ENCODE peak calls at places on chromosome 5, in four cellular contexts. J is neural crest cell; X is fibroblast of lung; Q is CD4-positive, alpha-beta T cell. E is an unnamed sample.

GRCh38 chr5:80790698-80791097 is 135.9 kb upstream of the DHFR start:
- DNase-seq in J (no peak), X (no peak), Q (no peak), E (no peak)

GRCh38 chr5:12951846-12952245 is 992.6 kb downstream of the DNAH5 start:
- DNase-seq in J (no peak), X (peak; percentile 1), Q (no peak), E (no peak)

GRCh38 chr5:134133213-134133994 is 18.9 kb downstream of the TCF7 start:
- DNase-seq in J (no peak), X (no peak), Q (peak; percentile 12), E (peak; percentile 19)

GRCh38 chr5:77946381-77947050 is 170.4 kb upstream of the TBCA start:
- DNase-seq in J (no peak), X (no peak), Q (no peak), E (no peak)

GRCh38 chr5:5572010-5572982 is 149.8 kb downstream of the ICE1 start:
- DNase-seq in J (no peak), X (no peak), Q (no peak), E (no peak)

GRCh38 chr5:16932401-16932800 is 3.7 kb downstream of the MYO10 start:
- DNase-seq in J (no peak), X (no peak), Q (no peak), E (no peak)

GRCh38 chr5:97071101-97071500 is 71.3 kb downstream of the LIX1 start:
- DNase-seq in J (no peak), X (peak; percentile 77), Q (no peak), E (no peak)

GRCh38 chr5:76742586-76742985 is 26.7 kb downstream of the F2R start:
- DNase-seq in J (no peak), X (peak; percentile 58), Q (no peak), E (no peak)

GRCh38 chr5:125348221-125348692 is 601.8 kb upstream of the ZNF608 start:
- DNase-seq in J (peak; percentile 50), X (peak; percentile 33), Q (no peak), E (no peak)

GRCh38 chr5:168802337-168802736 is 223.2 kb upstream of the PANK3 start:
- DNase-seq in J (no peak), X (no peak), Q (no peak), E (no peak)

GRCh38 chr5:54443264-54443663 is 12.2 kb upstream of the HSPB3 start:
- DNase-seq in J (peak; percentile 17), X (peak; percentile 25), Q (no peak), E (no peak)

GRCh38 chr5:14268236-14268701 is 125.1 kb downstream of the TRIO start:
- DNase-seq in J (no peak), X (peak; percentile 92), Q (no peak), E (no peak)

GRCh38 chr5:52727568-52727967 is 60.1 kb upstream of the ITGA1 start:
- DNase-seq in J (no peak), X (peak; percentile 48), Q (no peak), E (no peak)

GRCh38 chr5:35345222-35345621 is 114.9 kb upstream of the PRLR start:
- DNase-seq in J (no peak), X (no peak), Q (no peak), E (no peak)

GRCh38 chr5:56951946-56952691 is at the start of gene MIER3:
- DNase-seq in J (peak; percentile 66), X (peak; percentile 73), Q (peak; percentile 70), E (peak; percentile 80)

GRCh38 chr5:55172051-55172899 is 702 bp downstream of the CDC20B start:
- DNase-seq in J (peak; percentile 28), X (peak; percentile 70), Q (peak; percentile 32), E (peak; percentile 21)

GRCh38 chr5:67206381-67207328 is 10.1 kb upstream of the CD180 start:
- DNase-seq in J (no peak), X (peak; percentile 98), Q (peak; percentile 71), E (no peak)

GRCh38 chr5:140690376-140690932 is 716 bp downstream of the HARS1 start:
- DNase-seq in J (no peak), X (no peak), Q (no peak), E (no peak)

GRCh38 chr5:41508186-41508585 is 2.2 kb downstream of the PLCXD3 start:
- DNase-seq in J (no peak), X (peak; percentile 4), Q (no peak), E (no peak)

GRCh38 chr5:141778211-141778610 is 96.2 kb upstream of the ARAP3 start:
- DNase-seq in J (no peak), X (peak; percentile 90), Q (no peak), E (no peak)

GRCh38 chr5:137666109-137666850 is 69.6 kb downstream of the KLHL3 start:
- DNase-seq in J (no peak), X (peak; percentile 51), Q (peak; percentile 11), E (peak; percentile 18)

GRCh38 chr5:90894866-90895420 is 336.3 kb downstream of the ADGRV1 start:
- DNase-seq in J (no peak), X (no peak), Q (no peak), E (no peak)

GRCh38 chr5:912356-913091 is 19.8 kb downstream of the TRIP13 start:
- DNase-seq in J (no peak), X (peak; percentile 99), Q (peak; percentile 57), E (no peak)

GRCh38 chr5:144248015-144248414 is 77.3 kb downstream of the KCTD16 start:
- DNase-seq in J (no peak), X (no peak), Q (no peak), E (no peak)

GRCh38 chr5:173094012-173094661 is 38.0 kb downstream of the CREBRF start:
- DNase-seq in J (no peak), X (peak; percentile 93), Q (no peak), E (no peak)

GRCh38 chr5:3599283-3600105 is 3.9 kb downstream of the IRX1 start:
- DNase-seq in J (no peak), X (peak; percentile 71), Q (no peak), E (no peak)
- TF ChIP-seq CTCF in J (peak; percentile 44), X (no peak), Q (no peak), E (no peak)

GRCh38 chr5:94832685-94833084 is 214.2 kb downstream of the SLF1 start:
- DNase-seq in J (no peak), X (no peak), Q (no peak), E (no peak)

DNA sequence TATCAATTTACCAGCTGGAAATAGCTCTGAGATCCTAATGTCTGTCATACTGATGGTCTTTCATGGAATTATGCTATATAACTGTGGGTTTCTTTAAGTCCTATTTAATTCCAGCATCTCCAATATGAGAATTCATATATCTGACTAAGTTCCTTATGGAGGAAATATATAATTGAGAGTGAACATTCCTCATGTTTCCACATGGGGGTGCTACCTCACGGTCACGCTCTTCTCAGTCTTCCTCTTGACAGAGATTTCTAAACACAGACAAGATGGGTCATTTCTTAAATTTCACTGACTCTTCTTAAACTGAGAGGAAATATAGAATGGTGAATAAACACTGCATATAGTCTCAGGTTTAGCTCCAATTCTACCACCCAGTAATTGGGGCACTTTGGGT is 212.1 kb downstream of the SLF1 start:
- DNase-seq in J (no peak), X (no peak), Q (no peak), E (no peak)
- TF ChIP-seq CTCF in J (peak; percentile 43), X (peak; percentile 40), Q (no peak), E (no peak)

DNA sequence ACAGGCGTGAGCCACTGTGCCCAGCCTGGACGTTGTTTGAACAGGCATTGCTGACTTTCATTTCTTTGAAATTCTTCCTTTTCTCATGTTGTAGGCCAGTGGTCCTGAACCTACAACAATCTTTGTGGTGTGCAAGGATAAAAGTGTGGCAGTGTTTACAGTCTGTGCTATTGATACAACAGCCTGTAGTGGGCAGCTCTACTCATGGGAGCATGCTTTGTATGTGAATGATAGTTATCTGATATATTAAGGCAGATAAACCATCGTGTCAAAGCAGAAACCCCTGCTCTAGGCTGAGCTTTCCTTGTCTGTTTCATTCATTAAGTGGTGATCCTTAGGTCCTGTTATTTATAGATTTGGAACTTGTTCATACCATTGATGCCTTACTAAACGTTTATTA is 42.6 kb downstream of the CSNK1G3 start:
- DNase-seq in J (no peak), X (no peak), Q (no peak), E (no peak)
- TF ChIP-seq CTCF in J (no peak), X (peak; percentile 7), Q (no peak), E (no peak)

GRCh38 chr5:105462377-105462776 is 1899.8 kb upstream of the NUDT12 start:
- DNase-seq in J (no peak), X (no peak), Q (no peak), E (no peak)

DNA sequence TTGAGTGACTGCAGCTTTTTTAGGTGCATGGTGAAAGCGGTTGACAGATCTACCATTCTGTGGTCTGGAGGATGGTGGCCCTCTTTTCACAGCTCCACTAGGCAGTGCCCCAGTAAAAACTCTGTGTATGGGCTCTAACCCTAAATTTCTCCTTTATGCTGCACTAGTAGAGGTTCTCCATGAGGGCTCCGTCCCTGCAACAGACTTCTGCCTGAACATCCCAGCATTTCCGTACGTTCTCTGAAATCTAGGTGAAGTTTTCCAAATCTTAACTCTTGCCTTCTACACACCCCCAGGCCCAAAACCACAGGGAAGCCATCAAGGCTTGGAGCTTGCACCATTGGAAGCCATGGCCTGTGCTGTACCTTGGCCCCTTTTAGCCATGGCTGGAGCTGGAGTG is 1898.1 kb upstream of the NUDT12 start:
- DNase-seq in J (no peak), X (no peak), Q (no peak), E (no peak)
- TF ChIP-seq CTCF in J (no peak), X (no peak), Q (no peak), E (no peak)

DNA sequence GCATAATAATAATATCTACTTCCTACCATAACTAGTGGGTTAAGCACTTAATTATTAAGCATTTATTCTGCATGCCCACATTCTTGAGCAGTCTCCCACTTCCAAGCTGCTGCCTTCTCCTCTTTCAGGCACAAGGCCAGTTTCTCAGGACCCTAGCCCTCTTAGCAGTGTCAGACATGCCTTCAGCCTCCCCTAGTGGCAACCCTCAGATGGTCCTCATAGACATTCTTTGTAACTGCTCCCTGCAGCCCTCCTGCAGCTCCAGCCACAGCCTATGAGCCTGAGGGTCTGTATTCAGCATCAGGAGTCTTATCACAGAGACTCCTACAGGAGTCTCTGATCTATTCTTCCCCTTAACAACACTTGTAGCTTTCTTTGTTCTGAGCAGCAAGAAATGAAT is 3.8 kb downstream of the IL9 start:
- DNase-seq in J (peak; percentile 18), X (no peak), Q (no peak), E (no peak)
- TF ChIP-seq CTCF in J (peak; percentile 46), X (peak; percentile 19), Q (no peak), E (no peak)

DNA sequence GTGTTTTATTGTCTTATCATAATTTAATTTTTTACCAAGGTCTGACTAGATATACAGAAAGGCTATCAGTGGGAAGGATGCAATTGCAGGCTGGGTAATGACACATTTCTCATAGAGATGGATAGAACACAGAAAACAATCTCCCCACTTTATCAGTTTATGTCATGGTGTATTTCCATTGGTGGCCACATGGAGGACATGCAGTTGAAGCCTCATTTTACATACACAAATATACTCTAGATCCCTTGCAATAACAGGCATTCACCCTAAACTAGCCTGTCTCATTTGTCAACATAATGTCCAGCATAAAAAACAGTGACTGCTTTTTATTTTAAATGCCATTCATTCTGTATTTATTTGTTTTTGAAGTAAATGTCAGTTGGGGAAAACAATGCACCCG is 526.3 kb downstream of the GABRG2 start:
- DNase-seq in J (no peak), X (no peak), Q (no peak), E (no peak)
- TF ChIP-seq CTCF in J (peak; percentile 57), X (no peak), Q (no peak), E (no peak)

GRCh38 chr5:135279328-135279727 is 119.7 kb downstream of the MACROH2A1 start:
- DNase-seq in J (no peak), X (no peak), Q (no peak), E (no peak)
- TF ChIP-seq CTCF in J (no peak), X (no peak), Q (no peak), E (no peak)